ENCODE peak calls at places on chromosomes 5 and 9, in six cellular contexts. V, K, W, L, X and Y are unnamed samples.

GRCh38 chr5:127609016-127609415 is 39.9 kb upstream of the CTXN3 start:
- DNase-seq in V (no peak), K (no peak), W (no peak), L (no peak), X (no peak), Y (no peak)

GRCh38 chr5:54718647-54719046 is 201.1 kb downstream of the SNX18 start:
- DNase-seq in V (no peak), K (no peak), W (no peak), L (no peak), X (no peak), Y (no peak)

GRCh38 chr5:76807296-76807695 is 11.5 kb upstream of the F2RL1 start:
- DNase-seq in V (no peak), K (peak; percentile 84), W (no peak), L (no peak), X (peak; percentile 36), Y (peak; percentile 78)

GRCh38 chr9:135502873-135503321 is 2.4 kb downstream of the MRPS2 start:
- DNase-seq in V (no peak), K (no peak), W (no peak), L (no peak), X (no peak), Y (no peak)

GRCh38 chr5:56169281-56169680 is 63.8 kb downstream of the ANKRD55 start:
- DNase-seq in V (no peak), K (no peak), W (no peak), L (no peak), X (no peak), Y (peak; percentile 95)

GRCh38 chr9:136093331-136093986 is 1.6 kb downstream of the NACC2 start:
- DNase-seq in V (no peak), K (no peak), W (peak; percentile 80), L (no peak), X (no peak), Y (no peak)

GRCh38 chr9:35688558-35689350 is 971 bp downstream of the TPM2 start:
- DNase-seq in V (peak; percentile 33), K (no peak), W (no peak), L (no peak), X (peak; percentile 39), Y (peak; percentile 41)

GRCh38 chr5:15600035-15600434 is 100.1 kb downstream of the FBXL7 start:
- DNase-seq in V (no peak), K (no peak), W (no peak), L (no peak), X (no peak), Y (no peak)

GRCh38 chr5:120614512-120614911 is 150.4 kb downstream of the PRR16 start:
- DNase-seq in V (no peak), K (no peak), W (no peak), L (no peak), X (no peak), Y (no peak)

GRCh38 chr5:149931992-149932436 is 12.6 kb downstream of the PDE6A start:
- DNase-seq in V (no peak), K (no peak), W (no peak), L (no peak), X (no peak), Y (no peak)

GRCh38 chr5:92548351-92548750 is 1032.7 kb downstream of the NR2F1-AS1 start:
- DNase-seq in V (no peak), K (no peak), W (no peak), L (no peak), X (no peak), Y (no peak)

GRCh38 chr5:76657683-76658311 is 34.6 kb upstream of the F2RL2 start:
- DNase-seq in V (no peak), K (peak; percentile 12), W (peak; percentile 95), L (no peak), X (no peak), Y (peak; percentile 92)

GRCh38 chr9:129834489-129835127 is 467 bp downstream of the C9orf78 start:
- DNase-seq in V (no peak), K (no peak), W (peak; percentile 53), L (no peak), X (peak; percentile 7), Y (no peak)

GRCh38 chr9:89577363-89577762 is 27.4 kb upstream of the GADD45G start:
- DNase-seq in V (no peak), K (no peak), W (no peak), L (no peak), X (no peak), Y (no peak)

GRCh38 chr9:116270559-116270958 is 117.0 kb downstream of the PAPPA start:
- DNase-seq in V (no peak), K (no peak), W (no peak), L (no peak), X (no peak), Y (no peak)

GRCh38 chr5:29213475-29213874 is 1980.0 kb upstream of the CDH6 start:
- DNase-seq in V (no peak), K (no peak), W (no peak), L (no peak), X (no peak), Y (no peak)

GRCh38 chr5:29214821-29215220 is 1978.7 kb upstream of the CDH6 start:
- DNase-seq in V (no peak), K (no peak), W (no peak), L (no peak), X (no peak), Y (no peak)

GRCh38 chr5:29218829-29219228 is 1974.7 kb upstream of the CDH6 start:
- DNase-seq in V (no peak), K (no peak), W (no peak), L (no peak), X (no peak), Y (no peak)

GRCh38 chr5:29218138-29218537 is 1975.3 kb upstream of the CDH6 start:
- DNase-seq in V (no peak), K (peak; percentile 25), W (no peak), L (peak; percentile 6), X (peak; percentile 2), Y (no peak)
- TF ChIP-seq EZH2 in V (no peak), K (no peak), W (no peak), L (no peak), X (no peak), Y (no peak)

GRCh38 chr9:118962426-118962825 is 406.8 kb downstream of the BRINP1 start:
- DNase-seq in V (no peak), K (no peak), W (no peak), L (no peak), X (no peak), Y (no peak)

GRCh38 chr9:118963674-118964073 is 405.6 kb downstream of the BRINP1 start:
- DNase-seq in V (no peak), K (no peak), W (no peak), L (no peak), X (no peak), Y (no peak)

GRCh38 chr9:118957585-118957984 is 411.6 kb downstream of the BRINP1 start:
- DNase-seq in V (no peak), K (no peak), W (no peak), L (no peak), X (no peak), Y (no peak)

GRCh38 chr9:118959366-118959765 is 409.9 kb downstream of the BRINP1 start:
- DNase-seq in V (no peak), K (no peak), W (no peak), L (no peak), X (no peak), Y (no peak)

DNA sequence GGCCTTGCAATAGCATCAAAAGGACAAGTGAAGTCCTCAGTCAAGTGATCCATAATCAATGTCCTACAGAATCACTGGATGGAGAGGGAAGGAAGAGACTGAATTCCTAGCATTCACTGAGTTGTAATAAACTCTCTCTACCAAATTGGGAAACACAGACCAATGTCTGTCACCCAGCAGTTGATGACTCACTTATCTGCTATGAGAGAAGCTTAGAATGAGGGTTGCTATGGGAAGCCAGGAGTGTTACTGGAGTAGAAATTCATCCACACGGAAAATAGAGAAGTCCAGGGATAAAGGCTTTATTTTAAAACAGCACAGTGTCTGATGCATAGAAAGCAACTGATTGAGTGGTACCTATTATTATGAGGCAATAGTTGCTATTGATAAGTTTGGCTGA is 407.4 kb downstream of the BRINP1 start:
- DNase-seq in V (no peak), K (peak; percentile 37), W (no peak), L (no peak), X (no peak), Y (no peak)
- TF ChIP-seq POLR2AphosphoS5 in V (no peak), K (no peak), W (no peak), L (no peak), X (no peak), Y (no peak)

DNA sequence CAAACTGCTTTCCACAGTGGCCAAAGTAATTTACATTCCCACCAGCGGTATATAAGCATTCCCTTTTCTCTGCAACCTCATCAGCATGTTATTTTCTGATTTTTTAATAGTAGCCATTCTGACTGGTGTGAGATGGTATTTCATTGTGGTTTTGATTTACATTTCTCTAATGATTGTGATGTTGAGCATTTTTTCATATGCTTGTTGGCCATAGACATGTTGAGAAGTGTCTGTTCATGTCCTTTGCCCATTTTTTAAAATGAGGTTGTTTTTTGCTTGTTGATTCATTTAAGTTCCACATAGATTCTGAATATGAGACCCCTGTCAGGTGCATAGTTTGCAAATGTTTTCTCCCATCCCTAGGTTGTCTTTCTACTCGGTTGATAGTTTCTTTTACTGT is 254.5 kb upstream of the MPDZ start:
- DNase-seq in V (no peak), K (no peak), W (no peak), L (no peak), X (no peak), Y (no peak)
- TF ChIP-seq EZH2 in V (no peak), K (no peak), W (no peak), L (no peak), X (no peak), Y (no peak)

GRCh38 chr5:177607452-177608192 is 7.7 kb downstream of the B4GALT7 start:
- DNase-seq in V (no peak), K (peak; percentile 93), W (peak; percentile 80), L (no peak), X (peak; percentile 58), Y (peak; percentile 77)
- TF ChIP-seq POLR2AphosphoS5 in V (no peak), K (no peak), W (no peak), L (no peak), X (no peak), Y (no peak)